ENCODE peak calls at places on chromosomes 3 and 15, in eight cellular contexts. One of them, this sample, is unnamed.

GRCh38 chr15:52288051-52288942 is 7.3 kb downstream of the MYO5C start:
- DNase-seq in dermis blood vessel endothelial cell: peak
- DNase-seq in NCI-H1092 treated with DMSO at 0.1 percent for 48 hours: no peak
- DNase-seq in natural killer cell: no peak
- DNase-seq in activated T-cell treated with anti-CD3 and anti-CD28 coated beads, Interleukin-2, amount 50 U/mL, for 48 hours: no peak
- DNase-seq in left ventricle myocardium inferior: no peak
- DNase-seq in COR-L47: peak
- DNase-seq in amniotic stem cell: no peak
- DNase-seq in this sample: no peak

GRCh38 chr3:59581000-59581399 is 531.2 kb upstream of the CFAP20DC start:
- DNase-seq in dermis blood vessel endothelial cell: no peak
- DNase-seq in NCI-H1092 treated with DMSO at 0.1 percent for 48 hours: no peak
- DNase-seq in natural killer cell: no peak
- DNase-seq in activated T-cell treated with anti-CD3 and anti-CD28 coated beads, Interleukin-2, amount 50 U/mL, for 48 hours: no peak
- DNase-seq in left ventricle myocardium inferior: no peak
- DNase-seq in COR-L47: no peak
- DNase-seq in amniotic stem cell: no peak
- DNase-seq in this sample: no peak

GRCh38 chr15:68311859-68312557 is 34.5 kb downstream of the FEM1B start:
- DNase-seq in dermis blood vessel endothelial cell: no peak
- DNase-seq in NCI-H1092 treated with DMSO at 0.1 percent for 48 hours: no peak
- DNase-seq in natural killer cell: no peak
- DNase-seq in activated T-cell treated with anti-CD3 and anti-CD28 coated beads, Interleukin-2, amount 50 U/mL, for 48 hours: peak
- DNase-seq in left ventricle myocardium inferior: no peak
- DNase-seq in COR-L47: no peak
- DNase-seq in amniotic stem cell: no peak
- DNase-seq in this sample: no peak

GRCh38 chr3:69143605-69144004 is 21.2 kb upstream of the LMOD3 start:
- DNase-seq in dermis blood vessel endothelial cell: no peak
- DNase-seq in NCI-H1092 treated with DMSO at 0.1 percent for 48 hours: no peak
- DNase-seq in natural killer cell: no peak
- DNase-seq in activated T-cell treated with anti-CD3 and anti-CD28 coated beads, Interleukin-2, amount 50 U/mL, for 48 hours: no peak
- DNase-seq in left ventricle myocardium inferior: no peak
- DNase-seq in COR-L47: no peak
- DNase-seq in amniotic stem cell: no peak
- DNase-seq in this sample: peak

GRCh38 chr3:30162579-30162978 is 443.8 kb upstream of the TGFBR2 start:
- DNase-seq in dermis blood vessel endothelial cell: peak
- DNase-seq in NCI-H1092 treated with DMSO at 0.1 percent for 48 hours: no peak
- DNase-seq in natural killer cell: no peak
- DNase-seq in activated T-cell treated with anti-CD3 and anti-CD28 coated beads, Interleukin-2, amount 50 U/mL, for 48 hours: no peak
- DNase-seq in left ventricle myocardium inferior: no peak
- DNase-seq in COR-L47: no peak
- DNase-seq in amniotic stem cell: peak
- DNase-seq in this sample: peak

GRCh38 chr3:83034806-83035703 is 1273.6 kb upstream of the GBE1 start:
- DNase-seq in dermis blood vessel endothelial cell: no peak
- DNase-seq in NCI-H1092 treated with DMSO at 0.1 percent for 48 hours: no peak
- DNase-seq in natural killer cell: no peak
- DNase-seq in activated T-cell treated with anti-CD3 and anti-CD28 coated beads, Interleukin-2, amount 50 U/mL, for 48 hours: no peak
- DNase-seq in left ventricle myocardium inferior: no peak
- DNase-seq in COR-L47: no peak
- DNase-seq in amniotic stem cell: no peak
- DNase-seq in this sample: no peak

GRCh38 chr3:133408366-133408765 is 8.5 kb downstream of the BFSP2 start:
- DNase-seq in dermis blood vessel endothelial cell: no peak
- DNase-seq in NCI-H1092 treated with DMSO at 0.1 percent for 48 hours: no peak
- DNase-seq in natural killer cell: no peak
- DNase-seq in activated T-cell treated with anti-CD3 and anti-CD28 coated beads, Interleukin-2, amount 50 U/mL, for 48 hours: no peak
- DNase-seq in left ventricle myocardium inferior: no peak
- DNase-seq in COR-L47: no peak
- DNase-seq in amniotic stem cell: no peak
- DNase-seq in this sample: no peak

GRCh38 chr15:38843736-38844590 is 279.3 kb upstream of the RASGRP1 start:
- DNase-seq in dermis blood vessel endothelial cell: peak
- DNase-seq in NCI-H1092 treated with DMSO at 0.1 percent for 48 hours: no peak
- DNase-seq in natural killer cell: no peak
- DNase-seq in activated T-cell treated with anti-CD3 and anti-CD28 coated beads, Interleukin-2, amount 50 U/mL, for 48 hours: no peak
- DNase-seq in left ventricle myocardium inferior: no peak
- DNase-seq in COR-L47: no peak
- DNase-seq in amniotic stem cell: peak
- DNase-seq in this sample: no peak

GRCh38 chr3:86381247-86381646 is 609.7 kb downstream of the VGLL3 start:
- DNase-seq in dermis blood vessel endothelial cell: no peak
- DNase-seq in NCI-H1092 treated with DMSO at 0.1 percent for 48 hours: no peak
- DNase-seq in natural killer cell: no peak
- DNase-seq in activated T-cell treated with anti-CD3 and anti-CD28 coated beads, Interleukin-2, amount 50 U/mL, for 48 hours: no peak
- DNase-seq in left ventricle myocardium inferior: no peak
- DNase-seq in COR-L47: no peak
- DNase-seq in amniotic stem cell: no peak
- DNase-seq in this sample: no peak

GRCh38 chr3:160169139-160169830 is 55.9 kb upstream of the C3orf80 start:
- DNase-seq in dermis blood vessel endothelial cell: no peak
- DNase-seq in NCI-H1092 treated with DMSO at 0.1 percent for 48 hours: no peak
- DNase-seq in natural killer cell: no peak
- DNase-seq in activated T-cell treated with anti-CD3 and anti-CD28 coated beads, Interleukin-2, amount 50 U/mL, for 48 hours: no peak
- DNase-seq in left ventricle myocardium inferior: no peak
- DNase-seq in COR-L47: no peak
- DNase-seq in amniotic stem cell: peak
- DNase-seq in this sample: no peak

GRCh38 chr3:129867506-129868124 is 25.9 kb downstream of the TMCC1 start:
- DNase-seq in dermis blood vessel endothelial cell: no peak
- DNase-seq in NCI-H1092 treated with DMSO at 0.1 percent for 48 hours: no peak
- DNase-seq in natural killer cell: no peak
- DNase-seq in activated T-cell treated with anti-CD3 and anti-CD28 coated beads, Interleukin-2, amount 50 U/mL, for 48 hours: no peak
- DNase-seq in left ventricle myocardium inferior: no peak
- DNase-seq in COR-L47: no peak
- DNase-seq in amniotic stem cell: no peak
- DNase-seq in this sample: no peak

GRCh38 chr15:69253156-69253555 is 45.6 kb upstream of the PAQR5 start:
- DNase-seq in dermis blood vessel endothelial cell: peak
- DNase-seq in NCI-H1092 treated with DMSO at 0.1 percent for 48 hours: peak
- DNase-seq in natural killer cell: no peak
- DNase-seq in activated T-cell treated with anti-CD3 and anti-CD28 coated beads, Interleukin-2, amount 50 U/mL, for 48 hours: no peak
- DNase-seq in left ventricle myocardium inferior: peak
- DNase-seq in COR-L47: peak
- DNase-seq in amniotic stem cell: peak
- DNase-seq in this sample: no peak

GRCh38 chr3:119420196-119420595 is 43.2 kb downstream of the TMEM39A start:
- DNase-seq in dermis blood vessel endothelial cell: no peak
- DNase-seq in NCI-H1092 treated with DMSO at 0.1 percent for 48 hours: no peak
- DNase-seq in natural killer cell: no peak
- DNase-seq in activated T-cell treated with anti-CD3 and anti-CD28 coated beads, Interleukin-2, amount 50 U/mL, for 48 hours: no peak
- DNase-seq in left ventricle myocardium inferior: no peak
- DNase-seq in COR-L47: no peak
- DNase-seq in amniotic stem cell: no peak
- DNase-seq in this sample: peak

GRCh38 chr3:194587438-194587931 is 45.7 kb downstream of the TMEM44 start:
- DNase-seq in dermis blood vessel endothelial cell: peak
- DNase-seq in NCI-H1092 treated with DMSO at 0.1 percent for 48 hours: no peak
- DNase-seq in natural killer cell: no peak
- DNase-seq in activated T-cell treated with anti-CD3 and anti-CD28 coated beads, Interleukin-2, amount 50 U/mL, for 48 hours: no peak
- DNase-seq in left ventricle myocardium inferior: peak
- DNase-seq in COR-L47: no peak
- DNase-seq in amniotic stem cell: no peak
- DNase-seq in this sample: no peak

GRCh38 chr3:46705751-46706572 is 4.8 kb downstream of the TMIE start:
- DNase-seq in dermis blood vessel endothelial cell: peak
- DNase-seq in NCI-H1092 treated with DMSO at 0.1 percent for 48 hours: no peak
- DNase-seq in natural killer cell: no peak
- DNase-seq in activated T-cell treated with anti-CD3 and anti-CD28 coated beads, Interleukin-2, amount 50 U/mL, for 48 hours: no peak
- DNase-seq in left ventricle myocardium inferior: peak
- DNase-seq in COR-L47: peak
- DNase-seq in amniotic stem cell: peak
- DNase-seq in this sample: no peak

GRCh38 chr3:138180375-138181029 is 5.8 kb upstream of the DBR1 start:
- DNase-seq in dermis blood vessel endothelial cell: peak
- DNase-seq in NCI-H1092 treated with DMSO at 0.1 percent for 48 hours: peak
- DNase-seq in natural killer cell: no peak
- DNase-seq in activated T-cell treated with anti-CD3 and anti-CD28 coated beads, Interleukin-2, amount 50 U/mL, for 48 hours: no peak
- DNase-seq in left ventricle myocardium inferior: no peak
- DNase-seq in COR-L47: peak
- DNase-seq in amniotic stem cell: no peak
- DNase-seq in this sample: peak

GRCh38 chr3:50479523-50479922 is 23.9 kb downstream of the CACNA2D2 start:
- DNase-seq in dermis blood vessel endothelial cell: no peak
- DNase-seq in NCI-H1092 treated with DMSO at 0.1 percent for 48 hours: no peak
- DNase-seq in natural killer cell: no peak
- DNase-seq in activated T-cell treated with anti-CD3 and anti-CD28 coated beads, Interleukin-2, amount 50 U/mL, for 48 hours: no peak
- DNase-seq in left ventricle myocardium inferior: no peak
- DNase-seq in COR-L47: no peak
- DNase-seq in amniotic stem cell: no peak
- DNase-seq in this sample: no peak

GRCh38 chr3:43995929-43996378 is 245.7 kb upstream of the TOPAZ1 start:
- DNase-seq in dermis blood vessel endothelial cell: no peak
- DNase-seq in NCI-H1092 treated with DMSO at 0.1 percent for 48 hours: no peak
- DNase-seq in natural killer cell: no peak
- DNase-seq in activated T-cell treated with anti-CD3 and anti-CD28 coated beads, Interleukin-2, amount 50 U/mL, for 48 hours: peak
- DNase-seq in left ventricle myocardium inferior: no peak
- DNase-seq in COR-L47: no peak
- DNase-seq in amniotic stem cell: no peak
- DNase-seq in this sample: no peak

GRCh38 chr3:130759692-130760338 is 13.2 kb upstream of the PIK3R4 start:
- DNase-seq in dermis blood vessel endothelial cell: peak
- DNase-seq in NCI-H1092 treated with DMSO at 0.1 percent for 48 hours: peak
- DNase-seq in natural killer cell: no peak
- DNase-seq in activated T-cell treated with anti-CD3 and anti-CD28 coated beads, Interleukin-2, amount 50 U/mL, for 48 hours: peak
- DNase-seq in left ventricle myocardium inferior: no peak
- DNase-seq in COR-L47: peak
- DNase-seq in amniotic stem cell: peak
- DNase-seq in this sample: peak

GRCh38 chr15:86553116-86553515 is 473.4 kb downstream of the AGBL1 start:
- DNase-seq in dermis blood vessel endothelial cell: no peak
- DNase-seq in NCI-H1092 treated with DMSO at 0.1 percent for 48 hours: no peak
- DNase-seq in natural killer cell: no peak
- DNase-seq in activated T-cell treated with anti-CD3 and anti-CD28 coated beads, Interleukin-2, amount 50 U/mL, for 48 hours: no peak
- DNase-seq in left ventricle myocardium inferior: no peak
- DNase-seq in COR-L47: no peak
- DNase-seq in amniotic stem cell: no peak
- DNase-seq in this sample: no peak

GRCh38 chr3:54426431-54426830 is 304.1 kb downstream of the CACNA2D3 start:
- DNase-seq in dermis blood vessel endothelial cell: no peak
- DNase-seq in NCI-H1092 treated with DMSO at 0.1 percent for 48 hours: no peak
- DNase-seq in natural killer cell: no peak
- DNase-seq in activated T-cell treated with anti-CD3 and anti-CD28 coated beads, Interleukin-2, amount 50 U/mL, for 48 hours: no peak
- DNase-seq in left ventricle myocardium inferior: no peak
- DNase-seq in COR-L47: no peak
- DNase-seq in amniotic stem cell: no peak
- DNase-seq in this sample: no peak

GRCh38 chr3:98180311-98180710 is 13.8 kb downstream of the OR5H15 start:
- DNase-seq in dermis blood vessel endothelial cell: no peak
- DNase-seq in NCI-H1092 treated with DMSO at 0.1 percent for 48 hours: no peak
- DNase-seq in natural killer cell: no peak
- DNase-seq in activated T-cell treated with anti-CD3 and anti-CD28 coated beads, Interleukin-2, amount 50 U/mL, for 48 hours: no peak
- DNase-seq in left ventricle myocardium inferior: no peak
- DNase-seq in COR-L47: no peak
- DNase-seq in amniotic stem cell: no peak
- DNase-seq in this sample: no peak

GRCh38 chr3:8457039-8457438 is 44.6 kb upstream of the LMCD1 start:
- DNase-seq in dermis blood vessel endothelial cell: no peak
- DNase-seq in NCI-H1092 treated with DMSO at 0.1 percent for 48 hours: no peak
- DNase-seq in natural killer cell: no peak
- DNase-seq in activated T-cell treated with anti-CD3 and anti-CD28 coated beads, Interleukin-2, amount 50 U/mL, for 48 hours: no peak
- DNase-seq in left ventricle myocardium inferior: no peak
- DNase-seq in COR-L47: no peak
- DNase-seq in amniotic stem cell: no peak
- DNase-seq in this sample: no peak

GRCh38 chr3:182792901-182793662 is at the start of gene ATP11B:
- DNase-seq in dermis blood vessel endothelial cell: peak
- DNase-seq in NCI-H1092 treated with DMSO at 0.1 percent for 48 hours: peak
- DNase-seq in natural killer cell: peak
- DNase-seq in activated T-cell treated with anti-CD3 and anti-CD28 coated beads, Interleukin-2, amount 50 U/mL, for 48 hours: peak
- DNase-seq in left ventricle myocardium inferior: peak
- DNase-seq in COR-L47: peak
- DNase-seq in amniotic stem cell: peak
- DNase-seq in this sample: peak

GRCh38 chr15:66429117-66429516 is 42.4 kb downstream of the MAP2K1 start:
- DNase-seq in dermis blood vessel endothelial cell: no peak
- DNase-seq in NCI-H1092 treated with DMSO at 0.1 percent for 48 hours: no peak
- DNase-seq in natural killer cell: no peak
- DNase-seq in activated T-cell treated with anti-CD3 and anti-CD28 coated beads, Interleukin-2, amount 50 U/mL, for 48 hours: no peak
- DNase-seq in left ventricle myocardium inferior: no peak
- DNase-seq in COR-L47: no peak
- DNase-seq in amniotic stem cell: no peak
- DNase-seq in this sample: no peak

GRCh38 chr3:72320911-72321385 is 527.3 kb downstream of the SHQ1 start:
- DNase-seq in dermis blood vessel endothelial cell: no peak
- DNase-seq in NCI-H1092 treated with DMSO at 0.1 percent for 48 hours: no peak
- DNase-seq in natural killer cell: no peak
- DNase-seq in activated T-cell treated with anti-CD3 and anti-CD28 coated beads, Interleukin-2, amount 50 U/mL, for 48 hours: no peak
- DNase-seq in left ventricle myocardium inferior: peak
- DNase-seq in COR-L47: no peak
- DNase-seq in amniotic stem cell: no peak
- DNase-seq in this sample: no peak

GRCh38 chr15:85589873-85590272 is 204.9 kb downstream of the KLHL25 start:
- DNase-seq in dermis blood vessel endothelial cell: no peak
- DNase-seq in NCI-H1092 treated with DMSO at 0.1 percent for 48 hours: no peak
- DNase-seq in natural killer cell: no peak
- DNase-seq in activated T-cell treated with anti-CD3 and anti-CD28 coated beads, Interleukin-2, amount 50 U/mL, for 48 hours: no peak
- DNase-seq in left ventricle myocardium inferior: no peak
- DNase-seq in COR-L47: no peak
- DNase-seq in amniotic stem cell: no peak
- DNase-seq in this sample: no peak

GRCh38 chr15:91227062-91227461 is 127.0 kb downstream of the SV2B start:
- DNase-seq in dermis blood vessel endothelial cell: no peak
- DNase-seq in NCI-H1092 treated with DMSO at 0.1 percent for 48 hours: no peak
- DNase-seq in natural killer cell: no peak
- DNase-seq in activated T-cell treated with anti-CD3 and anti-CD28 coated beads, Interleukin-2, amount 50 U/mL, for 48 hours: no peak
- DNase-seq in left ventricle myocardium inferior: no peak
- DNase-seq in COR-L47: no peak
- DNase-seq in amniotic stem cell: no peak
- DNase-seq in this sample: no peak

GRCh38 chr3:126811530-126811929 is 107.5 kb downstream of the CHCHD6 start:
- DNase-seq in dermis blood vessel endothelial cell: no peak
- DNase-seq in NCI-H1092 treated with DMSO at 0.1 percent for 48 hours: no peak
- DNase-seq in natural killer cell: no peak
- DNase-seq in activated T-cell treated with anti-CD3 and anti-CD28 coated beads, Interleukin-2, amount 50 U/mL, for 48 hours: no peak
- DNase-seq in left ventricle myocardium inferior: no peak
- DNase-seq in COR-L47: no peak
- DNase-seq in amniotic stem cell: no peak
- DNase-seq in this sample: no peak

GRCh38 chr3:194000100-194000499 is 135.8 kb upstream of the HES1 start:
- DNase-seq in dermis blood vessel endothelial cell: no peak
- DNase-seq in NCI-H1092 treated with DMSO at 0.1 percent for 48 hours: no peak
- DNase-seq in natural killer cell: no peak
- DNase-seq in activated T-cell treated with anti-CD3 and anti-CD28 coated beads, Interleukin-2, amount 50 U/mL, for 48 hours: no peak
- DNase-seq in left ventricle myocardium inferior: no peak
- DNase-seq in COR-L47: no peak
- DNase-seq in amniotic stem cell: no peak
- DNase-seq in this sample: no peak

GRCh38 chr3:80688814-80689213 is 921.0 kb upstream of the ROBO1 start:
- DNase-seq in dermis blood vessel endothelial cell: peak
- DNase-seq in NCI-H1092 treated with DMSO at 0.1 percent for 48 hours: peak
- DNase-seq in natural killer cell: no peak
- DNase-seq in activated T-cell treated with anti-CD3 and anti-CD28 coated beads, Interleukin-2, amount 50 U/mL, for 48 hours: no peak
- DNase-seq in left ventricle myocardium inferior: no peak
- DNase-seq in COR-L47: no peak
- DNase-seq in amniotic stem cell: no peak
- DNase-seq in this sample: no peak

GRCh38 chr15:63601026-63601726 is 4.0 kb downstream of the FBXL22 start:
- DNase-seq in dermis blood vessel endothelial cell: peak
- DNase-seq in NCI-H1092 treated with DMSO at 0.1 percent for 48 hours: peak
- DNase-seq in natural killer cell: peak
- DNase-seq in activated T-cell treated with anti-CD3 and anti-CD28 coated beads, Interleukin-2, amount 50 U/mL, for 48 hours: peak
- DNase-seq in left ventricle myocardium inferior: peak
- DNase-seq in COR-L47: peak
- DNase-seq in amniotic stem cell: no peak
- DNase-seq in this sample: no peak

GRCh38 chr3:171206283-171206682 is 179.8 kb upstream of the SLC2A2 start:
- DNase-seq in dermis blood vessel endothelial cell: peak
- DNase-seq in NCI-H1092 treated with DMSO at 0.1 percent for 48 hours: no peak
- DNase-seq in natural killer cell: no peak
- DNase-seq in activated T-cell treated with anti-CD3 and anti-CD28 coated beads, Interleukin-2, amount 50 U/mL, for 48 hours: no peak
- DNase-seq in left ventricle myocardium inferior: no peak
- DNase-seq in COR-L47: no peak
- DNase-seq in amniotic stem cell: no peak
- DNase-seq in this sample: no peak

GRCh38 chr15:50218291-50218690 is 36.3 kb downstream of the SLC27A2 start:
- DNase-seq in dermis blood vessel endothelial cell: no peak
- DNase-seq in NCI-H1092 treated with DMSO at 0.1 percent for 48 hours: no peak
- DNase-seq in natural killer cell: no peak
- DNase-seq in activated T-cell treated with anti-CD3 and anti-CD28 coated beads, Interleukin-2, amount 50 U/mL, for 48 hours: no peak
- DNase-seq in left ventricle myocardium inferior: no peak
- DNase-seq in COR-L47: no peak
- DNase-seq in amniotic stem cell: no peak
- DNase-seq in this sample: no peak

This sample was measured in DMS 273 treated with DMSO at 0.1 percent for 48 hours.